ENCODE peak calls at places on chromosome 15, in six cellular contexts. N is CD8-positive, alpha-beta T cell; C is fibroblast of mammary gland; D is fibroblast of the aortic adventitia; X is PC-3; K is AG10803. O is an unnamed sample.

GRCh38 chr15:51089699-51090098 is 5.0 kb downstream of the TNFAIP8L3 start:
- DNase-seq in D (peak; percentile 73), K (peak; percentile 42), C (peak; percentile 92), N (no peak), X (no peak), O (no peak)

GRCh38 chr15:48242015-48242414 is 35.9 kb downstream of the SLC12A1 start:
- DNase-seq in N (no peak), K (no peak), D (no peak), X (no peak), C (no peak), O (no peak)

GRCh38 chr15:25939122-25939521 is 76.0 kb upstream of the ATP10A start:
- DNase-seq in C (no peak), N (no peak), D (no peak), X (no peak), K (peak; percentile 18), O (no peak)

GRCh38 chr15:57705746-57706404 is 639 bp upstream of the POLR2M start:
- DNase-seq in X (no peak), C (no peak), K (no peak), N (no peak), D (no peak), O (no peak)

GRCh38 chr15:60649845-60650548 is 171.1 kb upstream of the ICE2 start:
- DNase-seq in D (no peak), N (no peak), X (no peak), C (peak; percentile 30), K (no peak), O (no peak)

GRCh38 chr15:41824062-41824745 is 3.7 kb upstream of the JMJD7 start:
- DNase-seq in X (no peak), D (no peak), C (no peak), N (no peak), K (no peak), O (peak; percentile 12)

GRCh38 chr15:48946088-48946839 is 17.5 kb downstream of the SHC4 start:
- DNase-seq in C (peak; percentile 54), N (no peak), D (peak; percentile 84), X (peak; percentile 84), K (no peak), O (no peak)

GRCh38 chr15:35736150-35736549 is 190.2 kb upstream of the DPH6 start:
- DNase-seq in C (peak; percentile 31), K (no peak), X (peak; percentile 86), N (no peak), D (peak; percentile 57), O (no peak)

GRCh38 chr15:76470691-76471090 is 134.1 kb downstream of the ISL2 start:
- DNase-seq in D (peak; percentile 59), X (no peak), C (peak; percentile 24), K (peak; percentile 71), N (no peak), O (no peak)

GRCh38 chr15:101672298-101672697 is 20.1 kb upstream of the TM2D3 start:
- DNase-seq in D (no peak), C (peak; percentile 28), X (no peak), N (no peak), K (no peak), O (no peak)

DNA sequence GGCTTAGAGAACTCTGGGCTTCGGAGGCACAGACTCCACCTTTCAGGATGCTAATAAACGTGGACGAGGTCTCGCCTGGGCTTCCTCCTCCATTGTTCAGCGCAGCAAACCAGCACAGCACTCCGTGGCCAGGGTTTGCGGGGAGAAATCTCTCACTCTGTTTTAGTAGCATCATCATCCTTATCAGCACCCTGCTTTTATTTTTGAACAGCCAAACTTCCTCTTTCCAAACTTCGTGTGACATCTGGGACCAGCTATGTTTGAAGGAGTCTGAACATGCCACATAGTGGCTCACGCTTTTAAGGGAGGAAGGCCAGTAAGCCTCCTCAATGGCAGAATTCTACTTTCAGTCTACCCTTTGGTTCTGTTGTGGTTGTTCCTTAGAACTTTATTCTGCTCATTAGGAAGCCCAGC is 149.0 kb downstream of the PGPEP1L start:
- DNase-seq in N (no peak), X (no peak), K (no peak), C (no peak), D (peak; percentile 47), O (no peak)
- H3K4me3 ChIP-seq in N (no peak overlapping the region), X (no peak overlapping the region), K (no peak overlapping the region), C (no peak overlapping the region), D (peak overlapping the region; percentile 42), O (no peak overlapping the region)

GRCh38 chr15:31280037-31280830 is 46.4 kb upstream of the KLF13 start:
- DNase-seq in D (no peak), K (no peak), C (no peak), X (no peak), N (no peak), O (no peak)

GRCh38 chr15:31279221-31280036 is 47.2 kb upstream of the KLF13 start:
- DNase-seq in N (no peak), K (no peak), C (no peak), X (no peak), D (no peak), O (peak; percentile 47)

GRCh38 chr15:31277335-31278055 is 49.1 kb upstream of the KLF13 start:
- DNase-seq in K (no peak), D (no peak), X (no peak), N (no peak), C (no peak), O (peak; percentile 25)

GRCh38 chr15:31278056-31278445 is 48.6 kb upstream of the KLF13 start:
- DNase-seq in C (no peak), X (no peak), K (no peak), N (no peak), D (no peak), O (peak; percentile 25)

GRCh38 chr15:31278544-31279220 is 48.0 kb upstream of the KLF13 start:
- DNase-seq in D (no peak), K (no peak), X (no peak), N (no peak), C (no peak), O (no peak)
- H3K4me3 ChIP-seq in D (no peak overlapping the region), K (no peak overlapping the region), X (no peak overlapping the region), N (no peak overlapping the region), C (no peak overlapping the region), O (no peak overlapping the region)

GRCh38 chr15:64462492-64462891 is 2.1 kb downstream of the ZNF609 start:
- DNase-seq in C (no peak), K (no peak), N (no peak), X (no peak), D (no peak), O (no peak)

GRCh38 chr15:64461577-64462162 is 1.3 kb downstream of the ZNF609 start:
- DNase-seq in X (no peak), N (no peak), K (peak; percentile 21), D (peak; percentile 31), C (no peak), O (no peak)

GRCh38 chr15:64472161-64472560 is 11.8 kb downstream of the ZNF609 start:
- DNase-seq in N (no peak), D (no peak), C (no peak), K (no peak), X (no peak), O (no peak)

GRCh38 chr15:64464271-64465005 is 4.1 kb downstream of the ZNF609 start:
- DNase-seq in X (no peak), D (peak; percentile 57), N (no peak), C (peak; percentile 62), K (peak; percentile 29), O (no peak)

DNA sequence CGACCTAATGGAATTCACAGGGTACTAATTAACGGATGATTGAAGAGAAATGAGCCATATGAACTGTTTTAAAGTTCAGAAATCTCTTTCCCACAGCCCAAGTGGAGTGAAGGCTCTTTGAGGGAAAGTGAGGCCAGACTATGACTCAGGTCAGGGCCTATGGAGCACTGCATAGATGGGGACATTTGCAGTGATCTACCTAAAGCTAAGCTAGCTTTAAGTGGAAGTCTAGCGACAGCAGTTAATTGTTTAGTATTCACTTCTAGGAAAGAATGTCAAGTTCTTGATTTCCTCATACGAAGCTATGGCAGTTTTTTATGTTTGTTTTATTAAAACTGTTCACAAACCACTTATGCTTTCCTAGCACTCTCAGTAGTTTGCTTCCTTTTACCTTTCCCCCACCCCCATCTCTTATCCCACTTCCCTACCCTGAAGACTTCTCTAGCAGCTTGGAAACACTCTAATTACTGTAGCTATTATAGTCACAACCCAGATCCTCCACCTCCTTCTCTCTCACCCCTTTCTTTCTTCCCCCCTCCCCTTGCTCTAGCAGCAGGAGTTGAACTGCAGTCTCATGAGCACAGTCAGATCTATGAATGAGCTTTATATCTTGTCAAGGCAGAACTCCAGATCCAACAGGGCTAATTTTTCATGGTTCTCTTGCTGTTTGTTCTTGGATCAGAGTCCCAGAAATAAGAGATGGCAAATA is 6.2 kb downstream of the ZNF609 start:
- DNase-seq in N (no peak), X (no peak), K (no peak), C (no peak), D (no peak), O (no peak)
- H3K4me3 ChIP-seq in N (no peak overlapping the region), X (no peak overlapping the region), K (no peak overlapping the region), C (no peak overlapping the region), D (no peak overlapping the region), O (no peak overlapping the region)

GRCh38 chr15:85828869-85829268 is 34.1 kb upstream of the KLHL25 start:
- DNase-seq in C (no peak), K (no peak), D (no peak), X (no peak), N (no peak), O (no peak)
- H3K4me3 ChIP-seq in C (no peak overlapping the region), K (no peak overlapping the region), D (no peak overlapping the region), X (no peak overlapping the region), N (no peak overlapping the region), O (no peak overlapping the region)

DNA sequence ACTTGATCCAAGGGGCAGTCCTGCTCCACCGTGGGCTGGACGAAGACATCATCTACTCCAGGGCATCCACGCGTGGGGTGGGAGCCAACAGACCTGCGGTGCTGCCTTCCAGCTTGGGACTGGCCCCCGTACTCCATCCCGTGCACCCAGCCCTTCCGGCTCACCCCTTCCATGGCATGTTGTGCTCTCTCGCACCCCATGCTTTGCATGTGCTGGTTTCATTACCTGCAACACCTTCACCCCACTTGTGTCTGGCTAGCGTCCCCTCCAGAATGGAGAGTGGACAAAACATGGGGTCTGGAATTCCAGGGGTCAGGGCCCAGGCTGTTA is 30.2 kb downstream of the SEMA7A start:
- DNase-seq in C (no peak), K (no peak), D (no peak), X (no peak), N (no peak), O (no peak)
- H3K4me3 ChIP-seq in C (no peak overlapping the region), K (no peak overlapping the region), D (no peak overlapping the region), X (no peak overlapping the region), N (no peak overlapping the region), O (no peak overlapping the region)

DNA sequence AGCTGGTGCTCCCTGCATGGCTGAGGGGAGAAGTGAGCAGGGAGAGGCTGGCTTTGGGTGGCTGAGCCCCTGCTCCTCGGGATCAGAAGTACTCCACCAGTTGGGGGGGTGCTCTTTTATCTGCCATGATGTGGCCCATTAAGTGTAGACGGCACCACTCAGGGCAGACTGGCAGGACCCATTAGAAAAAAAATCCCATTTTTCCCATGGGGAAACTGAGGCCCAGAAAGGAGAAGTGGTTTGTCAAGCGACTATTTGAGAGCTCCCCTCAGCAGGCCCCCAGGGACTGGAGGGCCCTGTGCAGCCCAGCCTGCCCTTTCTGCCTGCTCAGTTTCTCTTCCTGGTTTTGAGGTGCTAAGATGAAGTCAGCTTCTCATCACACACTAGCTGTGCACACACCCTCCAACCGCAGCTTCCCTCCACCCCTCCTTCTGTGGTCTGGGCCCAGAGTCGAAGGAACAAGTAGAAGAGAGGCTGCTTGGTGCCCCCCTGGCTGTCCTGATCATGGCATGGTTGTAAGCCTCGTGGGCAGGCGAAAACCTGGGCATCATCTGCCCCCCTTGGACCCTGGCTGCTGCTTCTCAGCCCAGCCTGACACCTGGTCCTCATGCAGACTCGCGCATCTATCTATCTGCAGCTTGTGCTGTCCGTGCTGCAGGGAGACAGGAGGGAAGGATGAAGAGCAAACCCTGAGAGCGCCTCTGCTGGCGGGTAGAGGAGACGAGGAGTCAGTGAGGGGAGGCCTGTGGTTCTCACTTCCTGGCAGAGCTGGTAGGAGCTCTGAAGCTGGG is 5.6 kb downstream of the CSK start:
- DNase-seq in X (no peak), N (peak; percentile 81), K (peak; percentile 47), D (peak; percentile 54), C (peak; percentile 61), O (peak; percentile 57)
- H3K4me3 ChIP-seq in X (no peak overlapping the region), N (peak overlapping the region; percentile 83), K (no peak overlapping the region), D (no peak overlapping the region), C (no peak overlapping the region), O (peak overlapping the region; percentile 22)